ENCODE peak calls at places on chromosomes 13 and 19, in eight cellular contexts. E is WTC11, K is colonic mucosa, D is amygdala, H is fibroblast of gingiva, P is HT1080, Q is neural crest cell, C is left cardiac atrium. B is an unnamed sample.

GRCh38 chr13:24270639-24271131 is 38.7 kb upstream of the C1QTNF9 start:
- DNase-seq in E (no peak), H (peak), C (peak), Q (peak), K (peak), P (peak), D (peak), B (peak)

GRCh38 chr13:34357435-34358232 is 539.7 kb downstream of the RFC3 start:
- DNase-seq in Q (no peak), C (no peak), E (no peak), H (peak), K (no peak), P (peak), D (no peak), B (no peak)

GRCh38 chr13:44759723-44760360 is 183.7 kb upstream of the TSC22D1 start:
- DNase-seq in C (no peak), K (no peak), P (no peak), E (no peak), D (no peak), Q (no peak), H (no peak), B (no peak)

GRCh38 chr13:102040812-102041211 is 361.0 kb downstream of the FGF14 start:
- DNase-seq in Q (no peak), H (no peak), K (no peak), D (no peak), E (no peak), P (no peak), C (no peak), B (no peak)

GRCh38 chr19:14006766-14007562 is 844 bp upstream of the RFX1 start:
- DNase-seq in Q (peak), P (no peak), D (no peak), C (peak), K (no peak), H (no peak), E (peak), B (no peak)

GRCh38 chr13:33033361-33033812 is 17.2 kb downstream of the KL start:
- DNase-seq in D (no peak), E (no peak), H (no peak), K (no peak), C (no peak), P (no peak), Q (no peak), B (no peak)

GRCh38 chr19:1263198-1263597 is 5.9 kb upstream of the CIRBP start:
- DNase-seq in H (no peak), P (no peak), C (no peak), E (no peak), K (no peak), D (no peak), Q (no peak), B (no peak)

GRCh38 chr19:18001837-18002345 is 6.1 kb upstream of the ARRDC2 start:
- DNase-seq in P (no peak), D (no peak), K (no peak), H (no peak), E (no peak), Q (no peak), C (no peak), B (no peak)

GRCh38 chr13:21043898-21044297 is 17.5 kb downstream of the LATS2 start:
- DNase-seq in D (no peak), C (no peak), Q (no peak), K (no peak), E (no peak), H (peak), P (no peak), B (no peak)

GRCh38 chr19:38733493-38734175 is 10.6 kb downstream of the CAPN12 start:
- DNase-seq in D (no peak), E (no peak), P (peak), H (no peak), C (no peak), K (peak), Q (no peak), B (no peak)

B was measured in left lobe of liver.